ENCODE peak calls at places on chromosomes 6 and 20, in seven cellular contexts. B, X, I, Z, Y, L and S are unnamed samples.

GRCh38 chr20:15909995-15910394 is 663.3 kb downstream of the KIF16B start:
- DNase-seq in Y (no peak), Z (no peak), I (no peak), B (no peak), L (no peak), X (no peak), S (no peak)

GRCh38 chr6:5866547-5867051 is 140.1 kb downstream of the NRN1 start:
- DNase-seq in B (no peak), Y (peak), L (no peak), I (peak), Z (peak), X (no peak), S (peak)

GRCh38 chr6:56955171-56956155 is 556 bp downstream of the BEND6 start:
- DNase-seq in L (peak), B (peak), I (peak), Z (peak), X (peak), Y (peak), S (peak)

GRCh38 chr6:106325336-106326178 is at the start of gene ATG5:
- DNase-seq in Y (peak), L (peak), Z (peak), B (peak), I (peak), X (peak), S (peak)

GRCh38 chr20:62183426-62184142 is 756 bp downstream of the MTG2 start:
- DNase-seq in I (no peak), Z (no peak), Y (no peak), L (peak), B (no peak), X (no peak), S (no peak)

GRCh38 chr20:57656252-57656820 is 36.1 kb upstream of the ZBP1 start:
- DNase-seq in B (no peak), Y (no peak), I (no peak), L (no peak), Z (no peak), X (no peak), S (no peak)

GRCh38 chr6:125002090-125002741 is 40.0 kb downstream of the RNF217 start:
- DNase-seq in B (no peak), X (no peak), I (no peak), L (peak), Z (no peak), Y (no peak), S (no peak)

GRCh38 chr6:14638562-14638931 is 521.0 kb downstream of the CD83 start:
- DNase-seq in L (no peak), Z (no peak), Y (no peak), B (no peak), X (no peak), I (no peak), S (no peak)

GRCh38 chr6:148761532-148761951 is 14.7 kb downstream of the UST start:
- DNase-seq in X (no peak), Y (peak), L (no peak), B (peak), Z (peak), I (no peak), S (no peak)

GRCh38 chr6:52696418-52696817 is 25.5 kb downstream of the TMEM14A start:
- DNase-seq in B (no peak), Y (peak), L (no peak), X (no peak), Z (no peak), I (no peak), S (no peak)

GRCh38 chr6:98657764-98658163 is 176.6 kb upstream of the POU3F2 start:
- DNase-seq in B (no peak), L (peak), I (peak), X (no peak), Y (peak), Z (peak), S (peak)

GRCh38 chr20:41173161-41173721 is 35.9 kb downstream of the PLCG1 start:
- DNase-seq in I (peak), X (peak), B (peak), Y (peak), L (peak), Z (peak), S (peak)

GRCh38 chr6:127177030-127177928 is 58.8 kb downstream of the RSPO3 start:
- DNase-seq in B (no peak), I (no peak), L (no peak), Y (no peak), X (no peak), Z (no peak), S (peak)

GRCh38 chr6:150142304-150142656 is 564 bp upstream of the PPP1R14C start:
- DNase-seq in L (peak), Z (no peak), Y (no peak), B (no peak), I (no peak), X (no peak), S (no peak)

GRCh38 chr6:4903751-4904370 is 100.0 kb downstream of the RPP40 start:
- DNase-seq in L (peak), X (no peak), B (no peak), I (no peak), Y (no peak), Z (no peak), S (no peak)

GRCh38 chr6:43377710-43378229 is 8.3 kb upstream of the ZNF318 start:
- DNase-seq in X (no peak), Y (no peak), L (no peak), Z (no peak), I (no peak), B (no peak), S (no peak)

GRCh38 chr6:43375693-43376092 is 6.2 kb upstream of the ZNF318 start:
- DNase-seq in L (no peak), Y (no peak), Z (no peak), B (no peak), X (no peak), I (no peak), S (no peak)

GRCh38 chr6:43369174-43370002 is at the start of gene ZNF318:
- DNase-seq in Y (peak), Z (peak), B (peak), X (peak), I (peak), L (peak), S (peak)

GRCh38 chr6:43376551-43376981 is 7.1 kb upstream of the ZNF318 start:
- DNase-seq in I (no peak), X (no peak), L (no peak), Z (peak), Y (no peak), B (no peak), S (no peak)

GRCh38 chr6:43373252-43373875 is 3.9 kb upstream of the ZNF318 start:
- DNase-seq in B (no peak), Y (no peak), L (no peak), X (no peak), I (no peak), Z (no peak), S (no peak)
- H3K4me3 ChIP-seq in B (no peak), Y (no peak), L (no peak), X (no peak), I (no peak), Z (no peak), S (no peak)

GRCh38 chr20:60100780-60101179 is 142.6 kb downstream of the CDH26 start:
- DNase-seq in Z (no peak), I (peak), B (no peak), L (no peak), Y (no peak), X (no peak), S (no peak)

GRCh38 chr20:60101201-60101893 is 143.1 kb downstream of the CDH26 start:
- DNase-seq in B (no peak), X (no peak), Z (no peak), I (no peak), Y (no peak), L (no peak), S (no peak)

GRCh38 chr20:60104980-60105379 is 146.8 kb downstream of the CDH26 start:
- DNase-seq in X (no peak), Z (no peak), I (no peak), Y (no peak), L (no peak), B (no peak), S (no peak)

GRCh38 chr20:60101894-60102281 is 143.7 kb downstream of the CDH26 start:
- DNase-seq in Z (no peak), I (no peak), L (no peak), B (no peak), X (no peak), Y (no peak), S (no peak)

GRCh38 chr20:60102665-60103210 is 144.5 kb downstream of the CDH26 start:
- DNase-seq in I (no peak), B (no peak), X (no peak), Y (no peak), Z (no peak), L (no peak), S (no peak)
- TF ChIP-seq CTCF in I (no peak), B (no peak), X (no peak), Y (no peak), Z (no peak), L (no peak), S (no peak)

DNA sequence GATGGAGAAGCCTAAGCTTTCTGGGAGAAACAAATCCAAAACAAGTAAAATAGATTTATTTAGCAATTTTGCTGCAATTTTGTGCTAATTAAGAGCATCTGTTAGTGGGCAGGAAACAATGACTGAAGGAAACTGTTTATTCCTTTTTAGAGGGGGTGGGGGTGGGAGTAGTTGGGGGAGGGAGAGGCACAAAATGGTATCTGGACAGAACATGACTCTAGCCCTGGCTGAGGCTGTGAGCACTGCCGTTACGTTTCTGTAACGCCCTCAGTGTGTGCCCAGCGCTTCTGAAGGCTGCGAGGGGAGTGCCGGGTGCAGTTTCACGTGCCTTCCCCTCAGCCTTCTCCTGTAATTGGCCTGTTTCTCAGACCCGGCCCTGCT is 28.8 kb downstream of the METTL24 start:
- DNase-seq in I (no peak), X (no peak), B (peak), Z (no peak), Y (no peak), L (no peak), S (no peak)
- H3K4me3 ChIP-seq in I (no peak), X (no peak), B (peak), Z (peak), Y (no peak), L (no peak), S (no peak)

DNA sequence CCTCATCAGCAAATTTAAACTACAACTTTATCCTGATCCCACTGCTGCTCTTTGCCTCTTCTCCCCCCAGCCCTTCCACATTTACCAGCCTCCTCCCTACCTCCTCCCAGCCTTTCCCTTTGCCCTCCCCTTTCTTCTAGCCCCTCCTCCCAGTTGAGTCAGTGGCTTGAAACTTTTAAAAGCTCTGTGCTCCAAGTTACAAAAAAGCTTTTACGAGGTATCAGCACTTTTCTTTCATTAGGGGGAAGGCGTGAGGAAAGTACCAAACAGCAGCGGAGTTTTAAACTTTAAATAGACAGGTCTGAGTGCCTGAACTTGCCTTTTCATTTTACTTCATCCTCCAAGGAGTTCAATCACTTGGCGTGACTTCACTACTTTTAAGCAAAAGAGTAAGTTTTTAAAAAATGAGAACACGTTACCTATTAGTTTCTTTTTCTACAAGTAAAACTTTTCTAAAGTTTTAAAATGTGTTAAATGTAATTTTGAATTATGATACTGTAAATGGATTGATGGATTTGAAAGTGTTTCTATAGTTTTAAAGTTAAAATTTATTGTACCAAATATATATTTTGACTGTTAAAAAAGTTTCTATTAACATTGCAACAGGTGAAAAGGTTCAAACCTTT is at the start of gene GJA1:
- DNase-seq in L (peak), X (no peak), Y (no peak), Z (peak), B (peak), I (peak), S (peak)
- TF ChIP-seq CTCF in L (no peak), X (no peak), Y (no peak), Z (no peak), B (no peak), I (no peak), S (no peak)

DNA sequence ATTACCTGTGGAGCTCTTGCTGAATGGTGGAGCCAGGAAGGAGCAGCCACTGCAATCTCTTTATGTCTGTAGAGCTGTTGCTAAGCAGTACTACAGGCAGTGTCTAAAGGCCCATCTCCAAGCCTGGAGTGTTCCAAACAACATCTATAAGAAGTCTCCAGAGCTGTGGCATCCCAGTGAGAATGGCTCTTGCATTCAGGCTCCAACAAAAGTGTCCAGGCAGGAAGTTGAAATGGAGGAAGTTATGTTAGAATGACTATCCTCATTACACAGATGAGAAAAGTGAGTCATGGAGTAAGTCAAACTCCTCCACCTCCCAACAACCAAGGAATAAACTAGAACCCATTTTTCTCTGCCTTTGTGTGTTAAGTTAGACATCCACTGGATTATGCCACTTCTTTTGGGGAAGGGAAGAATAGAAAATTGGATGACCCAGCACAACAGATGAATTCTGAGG is 288.5 kb upstream of the STXBP5 start:
- DNase-seq in Z (peak), B (no peak), I (no peak), Y (no peak), X (no peak), L (no peak), S (no peak)
- H3K4me3 ChIP-seq in Z (peak), B (no peak), I (no peak), Y (no peak), X (no peak), L (no peak), S (no peak)

GRCh38 chr6:110520188-110520956 is 44.0 kb upstream of the SLC22A16 start:
- DNase-seq in I (no peak), L (peak), Z (no peak), Y (no peak), X (no peak), B (no peak), S (no peak)

GRCh38 chr6:110517601-110518280 is 41.3 kb upstream of the SLC22A16 start:
- DNase-seq in L (no peak), Y (no peak), X (no peak), Z (no peak), I (no peak), B (no peak), S (no peak)

GRCh38 chr6:110517034-110517433 is 40.6 kb upstream of the SLC22A16 start:
- DNase-seq in Z (no peak), L (no peak), X (no peak), Y (no peak), I (no peak), B (no peak), S (no peak)

GRCh38 chr6:110520992-110521543 is 44.7 kb upstream of the SLC22A16 start:
- DNase-seq in Y (no peak), B (no peak), Z (no peak), L (no peak), I (no peak), X (no peak), S (no peak)

DNA sequence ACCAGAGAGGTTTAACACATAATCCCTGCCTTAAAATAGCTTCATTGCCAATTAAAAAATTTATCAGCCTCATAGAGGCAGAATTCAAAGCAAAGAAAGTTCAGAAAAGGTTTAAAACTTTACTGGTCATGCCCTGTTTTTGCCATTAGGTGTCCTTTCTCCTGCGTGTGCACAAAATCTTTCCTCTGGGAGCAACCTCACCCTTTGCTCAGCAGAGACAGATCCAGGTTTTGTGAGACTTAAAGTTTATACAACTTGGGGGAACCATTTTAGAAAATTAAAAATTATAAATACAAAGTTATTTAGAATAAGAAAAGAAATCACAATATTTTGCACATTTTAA is 41.8 kb upstream of the SLC22A16 start:
- DNase-seq in Z (no peak), L (peak), X (no peak), Y (no peak), I (no peak), B (no peak), S (no peak)
- TF ChIP-seq CTCF in Z (peak), L (peak), X (peak), Y (peak), I (peak), B (no peak), S (peak)

GRCh38 chr6:108132863-108133262 is 33.0 kb upstream of the NR2E1 start:
- DNase-seq in L (no peak), Y (no peak), X (no peak), Z (no peak), B (no peak), I (no peak), S (no peak)
- H3K4me3 ChIP-seq in L (no peak), Y (no peak), X (no peak), Z (no peak), B (no peak), I (no peak), S (no peak)